ENCODE peak calls at places on chromosomes 1 and 21, in six cellular contexts. One of them, this sample, is unnamed.

GRCh38 chr21:42317341-42317741 is 2.1 kb upstream of the TFF3 start:
- DNase-seq in A549: no peak
- DNase-seq in HCT116: no peak
- DNase-seq in adrenal gland: peak
- DNase-seq in endothelial cell of umbilical vein: no peak
- DNase-seq in IMR-90: no peak
- DNase-seq in this sample: no peak

GRCh38 chr1:66265796-66266195 is 268.2 kb upstream of the SGIP1 start:
- DNase-seq in A549: peak
- DNase-seq in IMR-90: no peak
- DNase-seq in HCT116: no peak
- DNase-seq in endothelial cell of umbilical vein: peak
- DNase-seq in adrenal gland: no peak
- DNase-seq in this sample: no peak

GRCh38 chr1:234683856-234684632 is 74.1 kb upstream of the IRF2BP2 start:
- DNase-seq in HCT116: peak
- DNase-seq in adrenal gland: peak
- DNase-seq in A549: peak
- DNase-seq in IMR-90: peak
- DNase-seq in endothelial cell of umbilical vein: peak
- DNase-seq in this sample: peak

GRCh38 chr1:91889717-91890459 is 3.9 kb upstream of the TGFBR3 start:
- DNase-seq in HCT116: no peak
- DNase-seq in IMR-90: peak
- DNase-seq in adrenal gland: no peak
- DNase-seq in endothelial cell of umbilical vein: peak
- DNase-seq in A549: peak
- DNase-seq in this sample: no peak

GRCh38 chr1:193211539-193211938 is 25.1 kb upstream of the B3GALT2 start:
- DNase-seq in HCT116: peak
- DNase-seq in endothelial cell of umbilical vein: peak
- DNase-seq in IMR-90: peak
- DNase-seq in A549: peak
- DNase-seq in adrenal gland: no peak
- DNase-seq in this sample: no peak

GRCh38 chr1:243349128-243349527 is 93.3 kb downstream of the SDCCAG8 start:
- DNase-seq in IMR-90: no peak
- DNase-seq in HCT116: no peak
- DNase-seq in A549: no peak
- DNase-seq in endothelial cell of umbilical vein: no peak
- DNase-seq in adrenal gland: no peak
- DNase-seq in this sample: no peak

GRCh38 chr1:158107926-158108325 is 72.8 kb upstream of the CD1D start:
- DNase-seq in HCT116: no peak
- DNase-seq in adrenal gland: no peak
- DNase-seq in endothelial cell of umbilical vein: no peak
- DNase-seq in A549: no peak
- DNase-seq in IMR-90: no peak
- DNase-seq in this sample: no peak

GRCh38 chr1:168362991-168363390 is 82.3 kb downstream of the TBX19 start:
- DNase-seq in adrenal gland: no peak
- DNase-seq in endothelial cell of umbilical vein: no peak
- DNase-seq in HCT116: no peak
- DNase-seq in IMR-90: no peak
- DNase-seq in A549: no peak
- DNase-seq in this sample: peak

GRCh38 chr1:44672956-44673674 is 1.2 kb downstream of the TMEM53 start:
- DNase-seq in adrenal gland: no peak
- DNase-seq in endothelial cell of umbilical vein: no peak
- DNase-seq in IMR-90: no peak
- DNase-seq in HCT116: no peak
- DNase-seq in A549: no peak
- DNase-seq in this sample: no peak

GRCh38 chr1:32242341-32242851 is 4.6 kb upstream of the FAM167B start:
- DNase-seq in HCT116: no peak
- DNase-seq in A549: peak
- DNase-seq in adrenal gland: no peak
- DNase-seq in endothelial cell of umbilical vein: peak
- DNase-seq in IMR-90: no peak
- DNase-seq in this sample: no peak

GRCh38 chr1:42152119-42152518 is 1.1 kb upstream of the GUCA2B start:
- DNase-seq in adrenal gland: peak
- DNase-seq in A549: peak
- DNase-seq in IMR-90: no peak
- DNase-seq in HCT116: no peak
- DNase-seq in endothelial cell of umbilical vein: no peak
- DNase-seq in this sample: no peak

GRCh38 chr1:161951646-161952045 is 72.0 kb downstream of the OLFML2B start:
- DNase-seq in A549: no peak
- DNase-seq in endothelial cell of umbilical vein: no peak
- DNase-seq in adrenal gland: no peak
- DNase-seq in HCT116: no peak
- DNase-seq in IMR-90: no peak
- DNase-seq in this sample: no peak

GRCh38 chr1:225846331-225847310 is 35.6 kb downstream of the TMEM63A start:
- DNase-seq in adrenal gland: peak
- DNase-seq in HCT116: no peak
- DNase-seq in endothelial cell of umbilical vein: no peak
- DNase-seq in IMR-90: no peak
- DNase-seq in A549: no peak
- DNase-seq in this sample: no peak

GRCh38 chr1:53909946-53910345 is 16.0 kb downstream of the DIO1 start:
- DNase-seq in adrenal gland: peak
- DNase-seq in A549: no peak
- DNase-seq in endothelial cell of umbilical vein: no peak
- DNase-seq in IMR-90: peak
- DNase-seq in HCT116: no peak
- DNase-seq in this sample: no peak

GRCh38 chr1:184242507-184242943 is 144.3 kb upstream of the C1orf21 start:
- DNase-seq in A549: no peak
- DNase-seq in adrenal gland: peak
- DNase-seq in IMR-90: peak
- DNase-seq in endothelial cell of umbilical vein: peak
- DNase-seq in HCT116: no peak
- DNase-seq in this sample: peak

GRCh38 chr1:53578358-53578757 is 119.2 kb downstream of the DMRTB1 start:
- DNase-seq in HCT116: no peak
- DNase-seq in A549: no peak
- DNase-seq in adrenal gland: no peak
- DNase-seq in endothelial cell of umbilical vein: no peak
- DNase-seq in IMR-90: peak
- DNase-seq in this sample: no peak

GRCh38 chr1:101898137-101898536 is 98.6 kb downstream of the OLFM3 start:
- DNase-seq in adrenal gland: no peak
- DNase-seq in A549: no peak
- DNase-seq in HCT116: no peak
- DNase-seq in endothelial cell of umbilical vein: no peak
- DNase-seq in IMR-90: no peak
- DNase-seq in this sample: no peak

GRCh38 chr1:245512980-245513578 is 358.3 kb downstream of the KIF26B start:
- DNase-seq in adrenal gland: no peak
- DNase-seq in HCT116: no peak
- DNase-seq in A549: no peak
- DNase-seq in endothelial cell of umbilical vein: no peak
- DNase-seq in IMR-90: no peak
- DNase-seq in this sample: peak

GRCh38 chr1:51193564-51193963 is 42.5 kb upstream of the RNF11 start:
- DNase-seq in A549: no peak
- DNase-seq in adrenal gland: no peak
- DNase-seq in endothelial cell of umbilical vein: no peak
- DNase-seq in HCT116: no peak
- DNase-seq in IMR-90: no peak
- DNase-seq in this sample: no peak

GRCh38 chr1:16173447-16174260 is 17.8 kb upstream of the EPHA2 start:
- DNase-seq in IMR-90: peak
- DNase-seq in endothelial cell of umbilical vein: peak
- DNase-seq in HCT116: peak
- DNase-seq in A549: peak
- DNase-seq in adrenal gland: peak
- DNase-seq in this sample: no peak

GRCh38 chr1:37267111-37267835 is 207.1 kb upstream of the ZC3H12A start:
- DNase-seq in IMR-90: no peak
- DNase-seq in endothelial cell of umbilical vein: no peak
- DNase-seq in A549: no peak
- DNase-seq in HCT116: no peak
- DNase-seq in adrenal gland: no peak
- DNase-seq in this sample: no peak

GRCh38 chr21:42721341-42721824 is 68.0 kb downstream of the PDE9A start:
- DNase-seq in endothelial cell of umbilical vein: no peak
- DNase-seq in adrenal gland: peak
- DNase-seq in A549: no peak
- DNase-seq in IMR-90: no peak
- DNase-seq in HCT116: no peak
- DNase-seq in this sample: no peak

GRCh38 chr1:186212574-186213224 is 162.4 kb downstream of the TPR start:
- DNase-seq in HCT116: peak
- DNase-seq in endothelial cell of umbilical vein: peak
- DNase-seq in adrenal gland: peak
- DNase-seq in IMR-90: peak
- DNase-seq in A549: peak
- DNase-seq in this sample: peak

GRCh38 chr1:200342511-200343400 is 67.1 kb downstream of the ZNF281 start:
- DNase-seq in A549: no peak
- DNase-seq in IMR-90: peak
- DNase-seq in adrenal gland: no peak
- DNase-seq in endothelial cell of umbilical vein: no peak
- DNase-seq in HCT116: no peak
- DNase-seq in this sample: no peak

DNA sequence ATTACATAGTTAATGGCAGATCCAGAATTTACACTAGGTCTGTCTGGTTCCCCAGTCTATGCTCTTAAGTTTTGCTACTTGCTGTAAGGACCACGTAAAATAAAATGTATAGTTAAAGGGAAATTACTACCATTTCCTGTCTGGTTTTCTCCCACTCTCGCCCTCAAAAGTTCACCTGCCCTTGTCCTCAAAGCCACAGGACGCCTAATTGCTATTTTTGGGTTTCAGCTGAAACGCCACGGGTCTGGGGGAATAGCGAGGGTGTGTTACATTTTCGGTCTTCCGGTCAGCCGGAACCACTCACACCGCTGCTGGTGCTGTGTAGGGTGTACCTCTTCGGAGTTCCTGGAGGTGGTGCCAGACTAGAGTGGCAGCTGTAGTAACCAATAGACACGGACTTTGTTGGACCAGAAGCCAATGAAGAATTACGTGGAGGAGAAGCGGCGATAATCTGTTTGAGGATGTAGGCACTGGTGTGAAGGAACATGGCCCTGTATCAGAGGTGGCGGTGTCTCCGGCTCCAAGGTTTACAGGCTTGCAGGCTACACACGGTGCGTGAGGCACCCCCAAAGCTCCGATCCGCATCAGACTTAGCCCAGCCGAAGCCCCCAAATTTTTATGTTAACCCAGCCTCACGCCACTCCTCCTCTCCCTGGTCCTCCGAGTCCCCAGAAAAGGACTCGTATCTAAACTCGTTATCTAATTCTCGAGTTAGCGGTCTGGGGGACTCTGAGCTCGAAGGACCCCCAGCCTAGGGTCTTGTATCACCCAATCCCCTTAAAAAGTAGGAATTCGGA is at the start of gene TARS2:
- DNase-seq in adrenal gland: peak
- DNase-seq in A549: peak
- DNase-seq in IMR-90: peak
- DNase-seq in endothelial cell of umbilical vein: peak
- DNase-seq in HCT116: peak
- DNase-seq in this sample: peak
- TF ChIP-seq POLR2A in adrenal gland: peak
- TF ChIP-seq POLR2A in A549: peak
- TF ChIP-seq POLR2A in IMR-90: peak
- TF ChIP-seq POLR2A in endothelial cell of umbilical vein: peak
- TF ChIP-seq POLR2A in HCT116: peak
- TF ChIP-seq POLR2A in this sample: peak

GRCh38 chr1:221251580-221251979 is 372.3 kb downstream of the HLX start:
- DNase-seq in IMR-90: no peak
- DNase-seq in endothelial cell of umbilical vein: no peak
- DNase-seq in HCT116: no peak
- DNase-seq in A549: no peak
- DNase-seq in adrenal gland: no peak
- DNase-seq in this sample: no peak
- TF ChIP-seq POLR2A in IMR-90: no peak
- TF ChIP-seq POLR2A in endothelial cell of umbilical vein: no peak
- TF ChIP-seq POLR2A in HCT116: no peak
- TF ChIP-seq POLR2A in A549: no peak
- TF ChIP-seq POLR2A in adrenal gland: no peak
- TF ChIP-seq POLR2A in this sample: no peak

GRCh38 chr1:206503591-206504362 is 3.6 kb upstream of the RASSF5 start:
- DNase-seq in adrenal gland: peak
- DNase-seq in IMR-90: peak
- DNase-seq in endothelial cell of umbilical vein: peak
- DNase-seq in HCT116: peak
- DNase-seq in A549: peak
- DNase-seq in this sample: no peak
- TF ChIP-seq POLR2A in adrenal gland: no peak
- TF ChIP-seq POLR2A in IMR-90: no peak
- TF ChIP-seq POLR2A in endothelial cell of umbilical vein: no peak
- TF ChIP-seq POLR2A in HCT116: no peak
- TF ChIP-seq POLR2A in A549: no peak
- TF ChIP-seq POLR2A in this sample: no peak

GRCh38 chr1:212937034-212937433 is 13.3 kb upstream of the VASH2 start:
- DNase-seq in adrenal gland: no peak
- DNase-seq in IMR-90: no peak
- DNase-seq in A549: no peak
- DNase-seq in HCT116: no peak
- DNase-seq in endothelial cell of umbilical vein: no peak
- DNase-seq in this sample: no peak

GRCh38 chr1:212935387-212935981 is 14.9 kb upstream of the VASH2 start:
- DNase-seq in adrenal gland: no peak
- DNase-seq in IMR-90: no peak
- DNase-seq in endothelial cell of umbilical vein: no peak
- DNase-seq in A549: no peak
- DNase-seq in HCT116: no peak
- DNase-seq in this sample: peak

GRCh38 chr1:212930986-212931678 is 19.2 kb upstream of the VASH2 start:
- DNase-seq in A549: peak
- DNase-seq in adrenal gland: no peak
- DNase-seq in endothelial cell of umbilical vein: no peak
- DNase-seq in HCT116: no peak
- DNase-seq in IMR-90: no peak
- DNase-seq in this sample: no peak

GRCh38 chr1:212938846-212939245 is 11.5 kb upstream of the VASH2 start:
- DNase-seq in IMR-90: no peak
- DNase-seq in HCT116: no peak
- DNase-seq in endothelial cell of umbilical vein: no peak
- DNase-seq in adrenal gland: no peak
- DNase-seq in A549: no peak
- DNase-seq in this sample: no peak

GRCh38 chr1:212934050-212934449 is 16.3 kb upstream of the VASH2 start:
- DNase-seq in IMR-90: no peak
- DNase-seq in HCT116: no peak
- DNase-seq in adrenal gland: no peak
- DNase-seq in A549: no peak
- DNase-seq in endothelial cell of umbilical vein: no peak
- DNase-seq in this sample: no peak
- TF ChIP-seq POLR2A in IMR-90: no peak
- TF ChIP-seq POLR2A in HCT116: no peak
- TF ChIP-seq POLR2A in adrenal gland: no peak
- TF ChIP-seq POLR2A in A549: no peak
- TF ChIP-seq POLR2A in endothelial cell of umbilical vein: no peak
- TF ChIP-seq POLR2A in this sample: no peak

This sample was measured in erythroblast.